ENCODE peak calls at places on chromosomes 16 and 17, in seven cellular contexts. J is heart left ventricle, B is adrenal gland, X is IMR-90, L is PC-3, Z is sigmoid colon, G is fibroblast of lung. H is an unnamed sample. For H3K4me1, the result is how much of the 10 kb centered on the place peaks cover.

GRCh38 chr17:39663688-39664580 is 1.2 kb upstream of the TCAP start:
- DNase-seq in J (no peak), B (no peak), X (no peak), L (no peak), Z (no peak), G (no peak), H (peak)

GRCh38 chr17:83124871-83125514 is 45.6 kb downstream of the METRNL start:
- DNase-seq in J (peak), B (no peak), X (no peak), L (no peak), Z (peak), G (no peak), H (no peak)

GRCh38 chr16:56673916-56674315 is 4.3 kb downstream of the MT1H start:
- DNase-seq in J (no peak), B (peak), X (peak), L (no peak), Z (no peak), G (peak), H (no peak)

GRCh38 chr16:49055824-49056545 is 225.7 kb downstream of the CBLN1 start:
- DNase-seq in J (no peak), B (no peak), X (no peak), L (no peak), Z (no peak), G (no peak), H (no peak)

GRCh38 chr16:6602401-6602800 is 730.2 kb upstream of the RBFOX1 start:
- DNase-seq in J (no peak), B (no peak), X (no peak), L (no peak), Z (no peak), G (no peak), H (no peak)

GRCh38 chr16:73544266-73544665 is 496.3 kb upstream of the ZFHX3 start:
- DNase-seq in J (no peak), B (no peak), X (no peak), L (no peak), Z (no peak), G (no peak), H (no peak)

GRCh38 chr17:79338589-79338988 is 264.0 kb downstream of the ENGASE start:
- DNase-seq in J (no peak), B (no peak), X (peak), L (peak), Z (no peak), G (peak), H (no peak)

GRCh38 chr16:6777624-6778023 is 555.0 kb upstream of the RBFOX1 start:
- DNase-seq in J (no peak), B (no peak), X (no peak), L (no peak), Z (no peak), G (no peak), H (no peak)

GRCh38 chr16:82470506-82471196 is 156.1 kb upstream of the CDH13 start:
- DNase-seq in J (no peak), B (no peak), X (no peak), L (no peak), Z (no peak), G (peak), H (no peak)

GRCh38 chr16:69064789-69065313 is 40.6 kb upstream of the HAS3 start:
- DNase-seq in J (no peak), B (no peak), X (no peak), L (no peak), Z (peak), G (no peak), H (no peak)

GRCh38 chr16:86963600-86964575 is 353.3 kb downstream of the C16orf95 start:
- DNase-seq in J (no peak), B (no peak), X (no peak), L (no peak), Z (no peak), G (no peak), H (no peak)

GRCh38 chr16:71311553-71312158 is 22.5 kb upstream of the CMTR2 start:
- DNase-seq in J (no peak), B (peak), X (peak), L (peak), Z (no peak), G (peak), H (peak)

GRCh38 chr16:67504190-67505021 is 21.1 kb upstream of the AGRP start:
- DNase-seq in J (peak), B (peak), X (peak), L (peak), Z (peak), G (peak), H (no peak)

GRCh38 chr17:78717431-78717980 is 64.6 kb downstream of the CYTH1 start:
- DNase-seq in J (no peak), B (peak), X (peak), L (peak), Z (peak), G (peak), H (no peak)

GRCh38 chr16:75304521-75305363 is 53.3 kb upstream of the BCAR1 start:
- DNase-seq in J (no peak), B (peak), X (peak), L (peak), Z (peak), G (peak), H (no peak)

GRCh38 chr17:19248923-19249574 is 11.9 kb downstream of the EPN2 start:
- DNase-seq in J (peak), B (peak), X (peak), L (peak), Z (peak), G (peak), H (no peak)

GRCh38 chr17:61490540-61490975 is 38.3 kb downstream of the TBX4 start:
- DNase-seq in J (no peak), B (no peak), X (peak), L (peak), Z (no peak), G (peak), H (no peak)

GRCh38 chr17:37292429-37293139 is 83.2 kb upstream of the C17orf78 start:
- DNase-seq in J (no peak), B (peak), X (no peak), L (no peak), Z (no peak), G (no peak), H (no peak)

GRCh38 chr17:79082311-79083190 is 7.9 kb downstream of the ENGASE start:
- DNase-seq in J (peak), B (peak), X (peak), L (peak), Z (no peak), G (no peak), H (peak)

GRCh38 chr16:91484-91883 is 13.5 kb downstream of the MPG start:
- DNase-seq in J (no peak), B (peak), X (no peak), L (no peak), Z (no peak), G (no peak), H (no peak)

DNA sequence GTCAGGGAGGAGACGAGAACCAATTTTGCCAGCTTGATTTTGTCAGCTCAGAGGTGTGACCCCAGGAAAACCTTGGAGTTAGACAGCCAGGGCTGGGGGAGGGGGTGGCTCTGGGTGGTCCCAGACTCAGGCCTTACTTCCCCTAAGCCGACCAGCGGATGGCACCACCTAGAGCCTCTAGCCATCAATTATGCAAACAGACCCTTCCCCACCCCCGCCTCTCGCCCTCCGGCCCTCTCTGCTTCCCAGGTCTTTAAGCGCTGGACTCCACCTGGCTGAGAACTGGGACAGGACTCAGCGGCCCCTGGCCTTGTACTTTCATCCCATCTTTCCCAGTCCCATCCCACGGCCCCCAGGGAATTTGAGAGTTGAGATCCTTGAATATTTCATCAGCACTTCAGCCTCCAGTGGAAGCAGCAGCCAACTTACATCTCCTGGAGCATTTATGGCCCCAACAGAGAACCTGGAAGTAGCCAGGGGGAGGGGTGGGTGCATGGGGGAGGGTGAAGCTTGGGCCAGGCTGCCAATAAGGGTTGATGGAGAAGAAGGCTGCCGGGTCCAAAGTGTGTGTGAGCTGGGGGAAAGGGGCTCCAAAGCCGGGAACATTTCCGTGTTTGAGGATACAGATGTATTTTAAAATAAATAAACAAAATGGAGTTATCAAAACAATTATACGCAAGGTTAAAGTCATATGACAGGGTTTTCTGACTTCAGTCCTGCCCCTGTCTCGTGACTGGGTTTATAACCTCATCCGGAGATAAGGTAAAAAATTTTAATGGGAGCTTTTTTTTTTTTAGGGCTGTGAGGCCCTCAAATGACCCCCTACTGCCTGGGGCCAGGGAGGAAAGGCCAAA is 7.5 kb upstream of the JUP start:
- DNase-seq in J (no peak), B (no peak), X (peak), L (no peak), Z (no peak), G (no peak), H (no peak)
- TF ChIP-seq CTCF in J (no peak), B (no peak), X (no peak), L (no peak), Z (no peak), G (no peak), H (no peak)

GRCh38 chr16:12254566-12254965 is 278.0 kb downstream of the SNX29 start:
- DNase-seq in J (no peak), B (no peak), X (no peak), L (no peak), Z (no peak), G (no peak), H (no peak)

GRCh38 chr16:12257926-12258561 is 281.5 kb downstream of the SNX29 start:
- DNase-seq in J (no peak), B (no peak), X (no peak), L (peak), Z (no peak), G (no peak), H (no peak)

GRCh38 chr16:12255473-12255872 is 278.9 kb downstream of the SNX29 start:
- DNase-seq in J (no peak), B (no peak), X (peak), L (no peak), Z (no peak), G (no peak), H (no peak)

GRCh38 chr16:12256880-12257279 is 280.3 kb downstream of the SNX29 start:
- DNase-seq in J (no peak), B (no peak), X (peak), L (no peak), Z (no peak), G (no peak), H (no peak)

GRCh38 chr16:12255919-12256665 is 279.6 kb downstream of the SNX29 start:
- DNase-seq in J (no peak), B (no peak), X (no peak), L (no peak), Z (no peak), G (no peak), H (no peak)
- H3K27ac ChIP-seq in J (no peak), B (no peak), X (no peak), L (no peak), Z (no peak), G (no peak), H (no peak)

DNA sequence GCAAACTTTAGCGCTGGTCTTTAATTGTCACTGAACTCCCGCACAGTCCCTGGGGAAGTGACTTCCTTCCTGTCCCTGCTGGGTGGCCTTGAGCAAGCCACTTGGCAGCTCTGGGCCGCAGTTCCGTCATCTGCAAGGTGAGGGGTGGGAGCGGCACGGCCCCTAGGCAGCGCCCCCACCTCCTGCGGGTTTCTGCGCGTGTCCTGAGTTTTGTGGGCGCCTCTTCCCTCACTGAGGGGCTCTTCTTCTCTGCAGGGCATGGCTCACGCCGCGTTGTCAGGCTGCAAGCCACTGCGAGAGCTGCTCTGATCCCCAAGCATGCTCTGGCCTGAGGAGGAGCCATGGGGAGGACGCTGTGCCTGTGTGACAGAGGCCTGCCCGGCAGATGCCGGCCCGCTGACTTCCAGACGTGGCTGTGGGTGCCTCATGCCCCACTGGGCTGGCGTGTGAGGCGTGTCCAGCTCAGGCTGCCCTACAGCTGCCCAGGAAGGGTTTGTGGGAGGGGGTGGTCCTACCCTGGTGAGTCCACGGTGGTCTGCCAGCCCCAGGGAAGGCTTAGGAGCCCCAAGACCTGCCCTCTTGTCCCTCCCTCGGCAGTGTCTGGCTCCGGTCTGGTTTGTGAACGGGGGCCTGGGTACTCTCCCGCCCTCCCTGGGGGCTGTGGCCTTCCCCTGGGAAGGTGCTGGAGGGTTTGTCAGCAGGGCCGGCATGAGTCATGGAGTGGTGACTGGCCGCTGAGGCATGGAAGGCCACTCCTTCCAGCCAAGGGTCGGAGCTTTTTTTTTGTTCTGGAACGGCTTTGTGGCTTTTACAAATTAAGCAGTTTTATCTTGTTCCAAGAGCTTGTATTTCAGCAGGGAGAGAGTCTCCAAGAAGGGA is 182.0 kb downstream of the SEC14L1 start:
- DNase-seq in J (peak), B (peak), X (peak), L (peak), Z (peak), G (peak), H (peak)
- H3K4me1 ChIP-seq in J (under half), B (under half), X (half or more), L (half or more), Z (half or more), G (under half), H (half or more)

DNA sequence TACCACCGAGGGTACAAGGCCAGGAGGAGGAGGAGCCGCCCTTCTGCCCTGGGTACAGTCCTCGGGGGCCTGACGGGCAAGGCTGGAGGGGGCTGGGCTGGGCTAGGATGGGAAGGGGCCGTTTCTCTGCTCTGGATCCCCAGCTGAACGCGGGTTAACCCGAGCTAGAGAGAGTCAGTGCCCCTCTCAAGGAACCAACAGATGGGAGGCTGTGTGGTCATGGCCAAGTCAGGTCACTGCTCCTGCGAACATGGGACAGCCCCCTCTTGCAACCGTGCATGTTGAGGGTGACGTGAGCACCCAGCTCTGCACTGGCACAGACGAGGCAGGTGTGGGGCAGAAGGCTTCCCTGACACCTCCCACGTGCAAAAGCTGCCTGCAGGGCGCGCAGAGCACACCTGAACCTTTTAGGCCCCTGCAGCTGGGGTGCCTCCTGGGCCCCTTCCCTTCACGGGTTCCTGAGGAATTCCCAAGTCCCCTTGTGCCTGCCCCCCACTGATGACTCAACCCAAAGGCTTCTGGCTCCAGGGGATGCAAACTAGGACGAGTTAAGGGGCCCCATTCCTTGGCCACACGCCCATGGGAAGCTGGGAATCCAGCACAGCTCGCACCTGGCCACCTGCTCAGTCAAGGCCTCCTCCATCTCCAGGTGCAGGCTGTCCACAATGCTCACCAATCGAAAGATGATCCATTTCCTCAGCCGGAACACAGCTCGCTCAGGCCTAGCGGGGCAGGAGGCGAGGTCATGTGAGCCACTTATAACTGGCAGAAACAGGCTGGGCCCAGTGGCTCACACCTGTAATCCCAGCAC is 6.3 kb downstream of the MYBBP1A start:
- DNase-seq in J (peak), B (no peak), X (peak), L (no peak), Z (peak), G (peak), H (peak)
- TF ChIP-seq CTCF in J (no peak), B (no peak), X (no peak), L (no peak), Z (no peak), G (no peak), H (no peak)

GRCh38 chr17:81222906-81223757 is at the start of gene CEP131:
- DNase-seq in J (peak), B (peak), X (peak), L (peak), Z (peak), G (peak), H (peak)
- H3K27ac ChIP-seq in J (no peak), B (no peak), X (no peak), L (no peak), Z (peak), G (peak), H (peak)

GRCh38 chr17:17424552-17424951 is 52.2 kb upstream of the MED9 start:
- DNase-seq in J (no peak), B (no peak), X (no peak), L (no peak), Z (no peak), G (no peak), H (no peak)

GRCh38 chr17:17423656-17424055 is 53.1 kb upstream of the MED9 start:
- DNase-seq in J (no peak), B (no peak), X (no peak), L (no peak), Z (no peak), G (no peak), H (no peak)

GRCh38 chr17:17426184-17426583 is 50.6 kb upstream of the MED9 start:
- DNase-seq in J (no peak), B (no peak), X (no peak), L (no peak), Z (no peak), G (no peak), H (no peak)

GRCh38 chr17:17425005-17425404 is 51.8 kb upstream of the MED9 start:
- DNase-seq in J (no peak), B (no peak), X (no peak), L (no peak), Z (no peak), G (no peak), H (no peak)

GRCh38 chr17:17425591-17425990 is 51.2 kb upstream of the MED9 start:
- DNase-seq in J (no peak), B (no peak), X (no peak), L (peak), Z (no peak), G (no peak), H (no peak)
- H3K4me1 ChIP-seq in J (under half), B (under half), X (under half), L (under half), Z (under half), G (under half), H (under half)

GRCh38 chr16:65294708-65295107 is 172.8 kb upstream of the CDH11 start:
- DNase-seq in J (no peak), B (peak), X (no peak), L (no peak), Z (no peak), G (no peak), H (no peak)

GRCh38 chr16:65301029-65301428 is 179.2 kb upstream of the CDH11 start:
- DNase-seq in J (no peak), B (no peak), X (no peak), L (no peak), Z (no peak), G (no peak), H (no peak)

GRCh38 chr16:65297453-65297852 is 175.6 kb upstream of the CDH11 start:
- DNase-seq in J (no peak), B (no peak), X (no peak), L (no peak), Z (no peak), G (no peak), H (no peak)

GRCh38 chr16:65294154-65294553 is 172.3 kb upstream of the CDH11 start:
- DNase-seq in J (no peak), B (no peak), X (no peak), L (no peak), Z (no peak), G (no peak), H (no peak)

GRCh38 chr16:65295527-65295926 is 173.7 kb upstream of the CDH11 start:
- DNase-seq in J (no peak), B (no peak), X (no peak), L (no peak), Z (no peak), G (no peak), H (no peak)
- TF ChIP-seq CTCF in J (no peak), B (no peak), X (no peak), L (no peak), Z (no peak), G (no peak), H (no peak)

GRCh38 chr17:35051183-35051578 is 12.3 kb downstream of the RFFL start:
- DNase-seq in J (no peak), B (peak), X (no peak), L (no peak), Z (no peak), G (no peak), H (no peak)
- H3K27ac ChIP-seq in J (peak), B (no peak), X (no peak), L (no peak), Z (peak), G (no peak), H (peak)

H was measured in Peyer's patch.